ENCODE peak calls at places on chromosomes 3 and 15, in nine cellular contexts. M, J, Y, T, S, H, C, Q and R are unnamed samples.

GRCh38 chr15:71691322-71691699 is 119.0 kb upstream of the NR2E3 start:
- DNase-seq in M (no peak), J (no peak), Y (no peak), T (no peak), S (no peak), H (no peak), C (no peak), Q (no peak), R (no peak)

GRCh38 chr15:78209646-78210348 is 24.6 kb downstream of the ACSBG1 start:
- DNase-seq in M (no peak), J (no peak), Y (no peak), T (no peak), S (peak), H (no peak), C (no peak), Q (no peak), R (no peak)

GRCh38 chr3:156218353-156218744 is 98.0 kb downstream of the KCNAB1 start:
- DNase-seq in M (no peak), J (no peak), Y (no peak), T (peak), S (no peak), H (no peak), C (peak), Q (no peak), R (peak)

GRCh38 chr15:42373274-42373673 is 14.0 kb downstream of the CAPN3 start:
- DNase-seq in M (no peak), J (no peak), Y (no peak), T (no peak), S (no peak), H (no peak), C (no peak), Q (no peak), R (no peak)

GRCh38 chr3:150414273-150414672 is 6.2 kb downstream of the TSC22D2 start:
- DNase-seq in M (peak), J (peak), Y (peak), T (peak), S (peak), H (no peak), C (peak), Q (peak), R (peak)

GRCh38 chr15:51780636-51781035 is 29.2 kb downstream of the TMOD2 start:
- DNase-seq in M (no peak), J (no peak), Y (no peak), T (no peak), S (no peak), H (no peak), C (no peak), Q (peak), R (peak)

GRCh38 chr15:69289312-69290146 is 9.2 kb upstream of the PAQR5 start:
- DNase-seq in M (no peak), J (no peak), Y (no peak), T (no peak), S (no peak), H (no peak), C (no peak), Q (no peak), R (no peak)

GRCh38 chr3:180680097-180680430 is 775 bp upstream of the CCDC39 start:
- DNase-seq in M (no peak), J (peak), Y (peak), T (no peak), S (no peak), H (peak), C (no peak), Q (peak), R (no peak)

GRCh38 chr3:57816471-57817105 is 60.5 kb downstream of the SLMAP start:
- DNase-seq in M (no peak), J (no peak), Y (no peak), T (peak), S (no peak), H (no peak), C (peak), Q (peak), R (no peak)

GRCh38 chr15:90099868-90100854 is 2.1 kb downstream of the IDH2 start:
- DNase-seq in M (peak), J (no peak), Y (peak), T (peak), S (peak), H (no peak), C (peak), Q (peak), R (peak)

GRCh38 chr15:37898385-37898784 is 36.1 kb upstream of the TMCO5A start:
- DNase-seq in M (no peak), J (no peak), Y (no peak), T (no peak), S (no peak), H (no peak), C (no peak), Q (no peak), R (no peak)

GRCh38 chr3:129382366-129382765 is 46.1 kb downstream of the EFCAB12 start:
- DNase-seq in M (no peak), J (no peak), Y (no peak), T (no peak), S (no peak), H (no peak), C (no peak), Q (peak), R (no peak)

GRCh38 chr3:8456118-8456811 is 45.4 kb upstream of the LMCD1 start:
- DNase-seq in M (no peak), J (no peak), Y (no peak), T (peak), S (no peak), H (no peak), C (peak), Q (peak), R (peak)

GRCh38 chr3:150737874-150738679 is 24.9 kb downstream of the SIAH2 start:
- DNase-seq in M (no peak), J (peak), Y (no peak), T (peak), S (peak), H (peak), C (peak), Q (peak), R (peak)

GRCh38 chr3:136632625-136633081 is 119.5 kb downstream of the STAG1 start:
- DNase-seq in M (peak), J (no peak), Y (no peak), T (peak), S (no peak), H (no peak), C (peak), Q (no peak), R (no peak)

GRCh38 chr15:58252586-58253323 is 114.6 kb downstream of the AQP9 start:
- DNase-seq in M (no peak), J (no peak), Y (no peak), T (no peak), S (no peak), H (no peak), C (no peak), Q (no peak), R (no peak)

GRCh38 chr15:42157981-42158765 is 1.7 kb upstream of the PLA2G4F start:
- DNase-seq in M (no peak), J (no peak), Y (no peak), T (peak), S (no peak), H (no peak), C (peak), Q (peak), R (peak)

GRCh38 chr3:49780080-49780967 is 6.0 kb downstream of the IP6K1 start:
- DNase-seq in M (no peak), J (no peak), Y (no peak), T (no peak), S (no peak), H (no peak), C (no peak), Q (no peak), R (no peak)

GRCh38 chr15:88077249-88077810 is 179.2 kb downstream of the NTRK3 start:
- DNase-seq in M (no peak), J (no peak), Y (no peak), T (peak), S (no peak), H (no peak), C (peak), Q (no peak), R (no peak)

GRCh38 chr3:141076821-141077571 is 25.8 kb downstream of the SPSB4 start:
- DNase-seq in M (no peak), J (peak), Y (no peak), T (peak), S (no peak), H (peak), C (peak), Q (peak), R (peak)

GRCh38 chr3:190205739-190206138 is 85.0 kb upstream of the P3H2 start:
- DNase-seq in M (no peak), J (no peak), Y (no peak), T (peak), S (no peak), H (no peak), C (peak), Q (peak), R (no peak)

GRCh38 chr3:128996200-128996599 is 2.3 kb upstream of the CFAP92 start:
- DNase-seq in M (no peak), J (no peak), Y (no peak), T (no peak), S (no peak), H (no peak), C (no peak), Q (no peak), R (no peak)

GRCh38 chr15:36622247-36622795 is 42.9 kb downstream of the CDIN1 start:
- DNase-seq in M (no peak), J (no peak), Y (no peak), T (no peak), S (no peak), H (no peak), C (no peak), Q (no peak), R (no peak)

GRCh38 chr15:99447497-99448371 is 118.0 kb upstream of the MEF2A start:
- DNase-seq in M (no peak), J (no peak), Y (peak), T (no peak), S (no peak), H (peak), C (no peak), Q (no peak), R (no peak)

GRCh38 chr3:27614592-27614991 is 107.5 kb downstream of the EOMES start:
- DNase-seq in M (no peak), J (no peak), Y (peak), T (no peak), S (no peak), H (peak), C (no peak), Q (no peak), R (no peak)
- H3K4me2 ChIP-seq in M (no peak), J (no peak), Y (no peak), T (no peak), S (no peak), H (no peak), C (no peak), Q (no peak), R (no peak)

GRCh38 chr3:137770821-137771399 is 6.8 kb downstream of the SOX14 start:
- DNase-seq in M (no peak), J (peak), Y (no peak), T (no peak), S (no peak), H (peak), C (no peak), Q (peak), R (no peak)
- H3K4me2 ChIP-seq in M (no peak), J (peak), Y (no peak), T (no peak), S (no peak), H (peak), C (peak), Q (peak), R (peak)

GRCh38 chr3:97901327-97902295 is 70.6 kb downstream of the RIOX2 start:
- DNase-seq in M (no peak), J (no peak), Y (no peak), T (no peak), S (no peak), H (no peak), C (no peak), Q (peak), R (peak)
- H3K4me2 ChIP-seq in M (no peak), J (peak), Y (no peak), T (no peak), S (no peak), H (no peak), C (no peak), Q (no peak), R (no peak)

DNA sequence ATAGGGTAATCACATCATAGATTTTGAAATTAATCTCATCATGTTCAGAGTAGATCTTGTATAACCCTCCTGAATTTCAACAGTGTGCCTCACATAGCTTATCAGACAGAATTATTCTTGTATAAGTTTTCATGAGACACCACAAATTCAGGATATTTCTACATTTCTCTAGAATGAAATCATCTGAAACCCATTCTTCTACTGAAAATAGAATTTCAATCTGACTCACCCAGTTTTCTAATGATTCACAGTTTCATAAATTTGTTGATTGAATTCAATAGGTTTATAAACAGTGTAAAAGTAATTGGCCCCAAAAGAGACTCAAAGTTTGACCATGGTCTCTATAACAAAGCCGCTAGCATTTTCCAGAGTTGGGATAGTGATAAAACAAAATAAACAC is 1082.6 kb upstream of the EPHA6 start:
- DNase-seq in M (no peak), J (no peak), Y (no peak), T (peak), S (no peak), H (no peak), C (no peak), Q (no peak), R (no peak)
- H3K4me2 ChIP-seq in M (no peak), J (no peak), Y (no peak), T (no peak), S (no peak), H (no peak), C (no peak), Q (no peak), R (no peak)

GRCh38 chr3:114120211-114120610 is 58.6 kb downstream of the DRD3 start:
- DNase-seq in M (no peak), J (no peak), Y (no peak), T (peak), S (no peak), H (no peak), C (peak), Q (no peak), R (no peak)
- H3K4me2 ChIP-seq in M (no peak), J (no peak), Y (no peak), T (no peak), S (no peak), H (no peak), C (peak), Q (no peak), R (no peak)

GRCh38 chr3:194255252-194256039 is 95.7 kb downstream of the CPN2 start:
- DNase-seq in M (no peak), J (peak), Y (peak), T (no peak), S (no peak), H (no peak), C (no peak), Q (no peak), R (peak)
- H3K4me2 ChIP-seq in M (no peak), J (no peak), Y (peak), T (no peak), S (no peak), H (no peak), C (no peak), Q (no peak), R (no peak)